ENCODE peak calls at places on chromosomes 16 and 17, in five cellular contexts. Z, C, M, H and D are unnamed samples.

GRCh38 chr17:77807746-77808441 is 150.6 kb upstream of the TNRC6C start:
- DNase-seq in Z (no peak), C (no peak), M (no peak), H (no peak), D (no peak)

GRCh38 chr17:4968166-4968915 is 724 bp upstream of the SPAG7 start:
- DNase-seq in Z (no peak), C (no peak), M (peak; percentile 31), H (no peak), D (no peak)

GRCh38 chr17:32498362-32498761 is 11.6 kb downstream of the CDK5R1 start:
- DNase-seq in Z (no peak), C (no peak), M (no peak), H (no peak), D (no peak)

GRCh38 chr16:48499822-48500440 is 110.0 kb downstream of the N4BP1 start:
- DNase-seq in Z (no peak), C (peak; percentile 33), M (no peak), H (peak; percentile 22), D (no peak)

GRCh38 chr17:17959520-17960361 is 12.5 kb downstream of the TOM1L2 start:
- DNase-seq in Z (peak; percentile 68), C (no peak), M (no peak), H (no peak), D (no peak)

GRCh38 chr16:1433756-1434155 is 2.9 kb downstream of the PERCC1 start:
- DNase-seq in Z (no peak), C (no peak), M (no peak), H (no peak), D (no peak)

GRCh38 chr16:5072334-5073278 is 963 bp downstream of the ALG1 start:
- DNase-seq in Z (no peak), C (no peak), M (no peak), H (no peak), D (no peak)

GRCh38 chr16:2364638-2365210 is 24.2 kb upstream of the ABCA3 start:
- DNase-seq in Z (no peak), C (no peak), M (no peak), H (no peak), D (no peak)

GRCh38 chr16:87713469-87714229 is 52.1 kb downstream of the KLHDC4 start:
- DNase-seq in Z (no peak), C (no peak), M (peak; percentile 55), H (no peak), D (no peak)

GRCh38 chr16:85947511-85948509 is 48.8 kb downstream of the IRF8 start:
- DNase-seq in Z (peak; percentile 90), C (no peak), M (no peak), H (no peak), D (no peak)

GRCh38 chr17:65438708-65439294 is 122.6 kb downstream of the AXIN2 start:
- DNase-seq in Z (no peak), C (no peak), M (no peak), H (no peak), D (no peak)

GRCh38 chr17:550776-551175 is 163.9 kb downstream of the VPS53 start:
- DNase-seq in Z (no peak), C (no peak), M (no peak), H (no peak), D (no peak)

GRCh38 chr17:927611-928461 is 51.7 kb downstream of the NXN start:
- DNase-seq in Z (no peak), C (peak; percentile 92), M (no peak), H (no peak), D (no peak)

GRCh38 chr16:23387666-23388065 is 65.3 kb downstream of the COG7 start:
- DNase-seq in Z (no peak), C (no peak), M (no peak), H (no peak), D (no peak)

GRCh38 chr17:61279476-61280145 is 120.0 kb upstream of the TBX2 start:
- DNase-seq in Z (no peak), C (no peak), M (no peak), H (no peak), D (no peak)

GRCh38 chr16:50247123-50247905 is 19.0 kb upstream of the ADCY7 start:
- DNase-seq in Z (no peak), C (no peak), M (no peak), H (no peak), D (no peak)

GRCh38 chr17:29004081-29004692 is 1.6 kb downstream of the SEZ6 start:
- DNase-seq in Z (no peak), C (no peak), M (no peak), H (no peak), D (no peak)

GRCh38 chr16:47780213-47780612 is 319.1 kb downstream of the PHKB start:
- DNase-seq in Z (no peak), C (no peak), M (no peak), H (no peak), D (no peak)

GRCh38 chr17:76500074-76500744 is 1.0 kb downstream of the RHBDF2 start:
- DNase-seq in Z (no peak), C (no peak), M (no peak), H (no peak), D (no peak)

GRCh38 chr16:25198021-25198420 is 18.7 kb upstream of the AQP8 start:
- DNase-seq in Z (no peak), C (peak; percentile 12), M (no peak), H (no peak), D (no peak)

GRCh38 chr17:66494023-66494803 is 191.8 kb downstream of the PRKCA start:
- DNase-seq in Z (no peak), C (peak; percentile 73), M (no peak), H (no peak), D (no peak)

GRCh38 chr16:35525979-35526590 is 2066.7 kb downstream of the TP53TG3F start:
- DNase-seq in Z (no peak), C (no peak), M (no peak), H (no peak), D (no peak)

GRCh38 chr17:19263621-19264010 is 26.4 kb downstream of the EPN2 start:
- DNase-seq in Z (no peak), C (no peak), M (no peak), H (no peak), D (no peak)

GRCh38 chr17:60947100-60947499 is 269.4 kb downstream of the BCAS3 start:
- DNase-seq in Z (no peak), C (no peak), M (no peak), H (no peak), D (no peak)

GRCh38 chr17:58172369-58173071 is 5.7 kb downstream of the OR4D2 start:
- DNase-seq in Z (peak; percentile 3), C (peak; percentile 48), M (peak; percentile 38), H (peak; percentile 49), D (peak; percentile 6)

GRCh38 chr16:29922326-29922725 is 3.7 kb downstream of the KCTD13 start:
- DNase-seq in Z (no peak), C (no peak), M (no peak), H (no peak), D (no peak)

GRCh38 chr16:71383054-71383773 is 24.7 kb downstream of the CALB2 start:
- DNase-seq in Z (no peak), C (no peak), M (no peak), H (no peak), D (peak; percentile 21)

GRCh38 chr17:78973792-78974520 is 5.8 kb downstream of the LGALS3BP start:
- DNase-seq in Z (no peak), C (no peak), M (no peak), H (no peak), D (no peak)

GRCh38 chr17:58960068-58960467 is 146.6 kb downstream of the TRIM37 start:
- DNase-seq in Z (no peak), C (peak; percentile 53), M (no peak), H (no peak), D (no peak)

GRCh38 chr17:50273654-50274040 is 619 bp upstream of the TMEM92 start:
- DNase-seq in Z (no peak), C (no peak), M (no peak), H (no peak), D (no peak)

GRCh38 chr17:58660621-58661020 is 31.2 kb downstream of the TEX14 start:
- DNase-seq in Z (no peak), C (no peak), M (no peak), H (no peak), D (no peak)